ENCODE peak calls at places on chromosomes 5 and 9, in seven cellular contexts. One of them, this sample, is unnamed.

GRCh38 chr9:128127568-128127989 is at the start of gene PTGES2:
- DNase-seq in activated T-helper 1 cell treated with anti-CD3 and anti-CD28 coated beads, Interleukin-2, amount 50 U/mL, for 16 hours: peak; percentile 52
- DNase-seq in mucosa of gallbladder: peak; percentile 88
- DNase-seq in cardiac fibroblast: peak; percentile 83
- DNase-seq in KG1: peak; percentile 43
- DNase-seq in Kasumi-1: peak; percentile 42
- DNase-seq in ELR: peak; percentile 90
- DNase-seq in this sample: no peak

GRCh38 chr5:129077433-129078075 is 17.0 kb upstream of the ISOC1 start:
- DNase-seq in activated T-helper 1 cell treated with anti-CD3 and anti-CD28 coated beads, Interleukin-2, amount 50 U/mL, for 16 hours: no peak
- DNase-seq in mucosa of gallbladder: no peak
- DNase-seq in cardiac fibroblast: peak; percentile 15
- DNase-seq in KG1: no peak
- DNase-seq in Kasumi-1: no peak
- DNase-seq in ELR: no peak
- DNase-seq in this sample: no peak

GRCh38 chr5:52798952-52799351 is 11.2 kb downstream of the ITGA1 start:
- DNase-seq in activated T-helper 1 cell treated with anti-CD3 and anti-CD28 coated beads, Interleukin-2, amount 50 U/mL, for 16 hours: no peak
- DNase-seq in mucosa of gallbladder: no peak
- DNase-seq in cardiac fibroblast: no peak
- DNase-seq in KG1: no peak
- DNase-seq in Kasumi-1: no peak
- DNase-seq in ELR: no peak
- DNase-seq in this sample: no peak

GRCh38 chr9:23219471-23219870 is 606.6 kb downstream of the ELAVL2 start:
- DNase-seq in activated T-helper 1 cell treated with anti-CD3 and anti-CD28 coated beads, Interleukin-2, amount 50 U/mL, for 16 hours: no peak
- DNase-seq in mucosa of gallbladder: no peak
- DNase-seq in cardiac fibroblast: no peak
- DNase-seq in KG1: no peak
- DNase-seq in Kasumi-1: no peak
- DNase-seq in ELR: no peak
- DNase-seq in this sample: no peak

GRCh38 chr9:124665391-124666058 is 105.6 kb downstream of the NR6A1 start:
- DNase-seq in activated T-helper 1 cell treated with anti-CD3 and anti-CD28 coated beads, Interleukin-2, amount 50 U/mL, for 16 hours: no peak
- DNase-seq in mucosa of gallbladder: no peak
- DNase-seq in cardiac fibroblast: peak; percentile 73
- DNase-seq in KG1: no peak
- DNase-seq in Kasumi-1: no peak
- DNase-seq in ELR: peak; percentile 93
- DNase-seq in this sample: no peak

GRCh38 chr9:16521868-16522381 is 348.5 kb downstream of the BNC2 start:
- DNase-seq in activated T-helper 1 cell treated with anti-CD3 and anti-CD28 coated beads, Interleukin-2, amount 50 U/mL, for 16 hours: no peak
- DNase-seq in mucosa of gallbladder: peak; percentile 26
- DNase-seq in cardiac fibroblast: peak; percentile 79
- DNase-seq in KG1: peak; percentile 12
- DNase-seq in Kasumi-1: peak; percentile 69
- DNase-seq in ELR: peak; percentile 90
- DNase-seq in this sample: no peak

GRCh38 chr5:73558950-73559349 is 6.5 kb downstream of the ANKRA2 start:
- DNase-seq in activated T-helper 1 cell treated with anti-CD3 and anti-CD28 coated beads, Interleukin-2, amount 50 U/mL, for 16 hours: no peak
- DNase-seq in mucosa of gallbladder: no peak
- DNase-seq in cardiac fibroblast: peak; percentile 43
- DNase-seq in KG1: no peak
- DNase-seq in Kasumi-1: no peak
- DNase-seq in ELR: peak; percentile 63
- DNase-seq in this sample: no peak

GRCh38 chr5:173826179-173826920 is 61.8 kb upstream of the CPEB4 start:
- DNase-seq in activated T-helper 1 cell treated with anti-CD3 and anti-CD28 coated beads, Interleukin-2, amount 50 U/mL, for 16 hours: no peak
- DNase-seq in mucosa of gallbladder: no peak
- DNase-seq in cardiac fibroblast: no peak
- DNase-seq in KG1: no peak
- DNase-seq in Kasumi-1: no peak
- DNase-seq in ELR: no peak
- DNase-seq in this sample: no peak

GRCh38 chr9:87792831-87793288 is 66.9 kb downstream of the CTSL start:
- DNase-seq in activated T-helper 1 cell treated with anti-CD3 and anti-CD28 coated beads, Interleukin-2, amount 50 U/mL, for 16 hours: no peak
- DNase-seq in mucosa of gallbladder: peak; percentile 40
- DNase-seq in cardiac fibroblast: peak; percentile 95
- DNase-seq in KG1: no peak
- DNase-seq in Kasumi-1: peak; percentile 75
- DNase-seq in ELR: peak; percentile 98
- DNase-seq in this sample: no peak

GRCh38 chr9:22210262-22210661 is 201.2 kb upstream of the CDKN2B start:
- DNase-seq in activated T-helper 1 cell treated with anti-CD3 and anti-CD28 coated beads, Interleukin-2, amount 50 U/mL, for 16 hours: no peak
- DNase-seq in mucosa of gallbladder: no peak
- DNase-seq in cardiac fibroblast: peak; percentile 43
- DNase-seq in KG1: no peak
- DNase-seq in Kasumi-1: no peak
- DNase-seq in ELR: peak; percentile 76
- DNase-seq in this sample: no peak

GRCh38 chr9:137307255-137308101 is 5.4 kb upstream of the NRARP start:
- DNase-seq in activated T-helper 1 cell treated with anti-CD3 and anti-CD28 coated beads, Interleukin-2, amount 50 U/mL, for 16 hours: no peak
- DNase-seq in mucosa of gallbladder: no peak
- DNase-seq in cardiac fibroblast: no peak
- DNase-seq in KG1: no peak
- DNase-seq in Kasumi-1: peak; percentile 21
- DNase-seq in ELR: no peak
- DNase-seq in this sample: no peak

GRCh38 chr5:166032601-166033000 is 2258.8 kb upstream of the WWC1 start:
- DNase-seq in activated T-helper 1 cell treated with anti-CD3 and anti-CD28 coated beads, Interleukin-2, amount 50 U/mL, for 16 hours: no peak
- DNase-seq in mucosa of gallbladder: no peak
- DNase-seq in cardiac fibroblast: no peak
- DNase-seq in KG1: no peak
- DNase-seq in Kasumi-1: no peak
- DNase-seq in ELR: no peak
- DNase-seq in this sample: no peak

GRCh38 chr5:130032807-130033206 is 128.5 kb downstream of the CHSY3 start:
- DNase-seq in activated T-helper 1 cell treated with anti-CD3 and anti-CD28 coated beads, Interleukin-2, amount 50 U/mL, for 16 hours: no peak
- DNase-seq in mucosa of gallbladder: peak; percentile 29
- DNase-seq in cardiac fibroblast: no peak
- DNase-seq in KG1: no peak
- DNase-seq in Kasumi-1: no peak
- DNase-seq in ELR: no peak
- DNase-seq in this sample: no peak

GRCh38 chr5:148583421-148583965 is 70.8 kb downstream of the HTR4 start:
- DNase-seq in activated T-helper 1 cell treated with anti-CD3 and anti-CD28 coated beads, Interleukin-2, amount 50 U/mL, for 16 hours: no peak
- DNase-seq in mucosa of gallbladder: no peak
- DNase-seq in cardiac fibroblast: peak; percentile 21
- DNase-seq in KG1: no peak
- DNase-seq in Kasumi-1: no peak
- DNase-seq in ELR: peak; percentile 13
- DNase-seq in this sample: no peak

GRCh38 chr9:19446361-19446861 is 37.6 kb downstream of the ACER2 start:
- DNase-seq in activated T-helper 1 cell treated with anti-CD3 and anti-CD28 coated beads, Interleukin-2, amount 50 U/mL, for 16 hours: no peak
- DNase-seq in mucosa of gallbladder: no peak
- DNase-seq in cardiac fibroblast: no peak
- DNase-seq in KG1: no peak
- DNase-seq in Kasumi-1: no peak
- DNase-seq in ELR: no peak
- DNase-seq in this sample: no peak

GRCh38 chr9:34252670-34253459 is 74.0 kb downstream of the UBAP1 start:
- DNase-seq in activated T-helper 1 cell treated with anti-CD3 and anti-CD28 coated beads, Interleukin-2, amount 50 U/mL, for 16 hours: no peak
- DNase-seq in mucosa of gallbladder: peak; percentile 58
- DNase-seq in cardiac fibroblast: peak; percentile 74
- DNase-seq in KG1: peak; percentile 9
- DNase-seq in Kasumi-1: peak; percentile 31
- DNase-seq in ELR: peak; percentile 75
- DNase-seq in this sample: no peak

GRCh38 chr9:115593587-115594091 is 475.7 kb upstream of the TNC start:
- DNase-seq in activated T-helper 1 cell treated with anti-CD3 and anti-CD28 coated beads, Interleukin-2, amount 50 U/mL, for 16 hours: no peak
- DNase-seq in mucosa of gallbladder: no peak
- DNase-seq in cardiac fibroblast: peak; percentile 84
- DNase-seq in KG1: no peak
- DNase-seq in Kasumi-1: peak; percentile 33
- DNase-seq in ELR: peak; percentile 81
- DNase-seq in this sample: no peak

GRCh38 chr9:78406146-78406545 is 109.2 kb downstream of the PSAT1 start:
- DNase-seq in activated T-helper 1 cell treated with anti-CD3 and anti-CD28 coated beads, Interleukin-2, amount 50 U/mL, for 16 hours: no peak
- DNase-seq in mucosa of gallbladder: no peak
- DNase-seq in cardiac fibroblast: no peak
- DNase-seq in KG1: no peak
- DNase-seq in Kasumi-1: peak; percentile 3
- DNase-seq in ELR: no peak
- DNase-seq in this sample: no peak

GRCh38 chr9:89679581-89679980 is 74.8 kb downstream of the GADD45G start:
- DNase-seq in activated T-helper 1 cell treated with anti-CD3 and anti-CD28 coated beads, Interleukin-2, amount 50 U/mL, for 16 hours: no peak
- DNase-seq in mucosa of gallbladder: no peak
- DNase-seq in cardiac fibroblast: no peak
- DNase-seq in KG1: no peak
- DNase-seq in Kasumi-1: no peak
- DNase-seq in ELR: no peak
- DNase-seq in this sample: no peak

GRCh38 chr9:127734247-127734746 is 797 bp downstream of the TOR2A start:
- DNase-seq in activated T-helper 1 cell treated with anti-CD3 and anti-CD28 coated beads, Interleukin-2, amount 50 U/mL, for 16 hours: no peak
- DNase-seq in mucosa of gallbladder: no peak
- DNase-seq in cardiac fibroblast: no peak
- DNase-seq in KG1: no peak
- DNase-seq in Kasumi-1: no peak
- DNase-seq in ELR: no peak
- DNase-seq in this sample: no peak

GRCh38 chr5:114055810-114056476 is 305.9 kb upstream of the KCNN2 start:
- DNase-seq in activated T-helper 1 cell treated with anti-CD3 and anti-CD28 coated beads, Interleukin-2, amount 50 U/mL, for 16 hours: no peak
- DNase-seq in mucosa of gallbladder: no peak
- DNase-seq in cardiac fibroblast: peak; percentile 2
- DNase-seq in KG1: no peak
- DNase-seq in Kasumi-1: no peak
- DNase-seq in ELR: peak; percentile 3
- DNase-seq in this sample: no peak

GRCh38 chr9:97923529-97924108 is 1.3 kb upstream of the TRMO start:
- DNase-seq in activated T-helper 1 cell treated with anti-CD3 and anti-CD28 coated beads, Interleukin-2, amount 50 U/mL, for 16 hours: peak; percentile 28
- DNase-seq in mucosa of gallbladder: peak; percentile 89
- DNase-seq in cardiac fibroblast: peak; percentile 88
- DNase-seq in KG1: peak; percentile 73
- DNase-seq in Kasumi-1: peak; percentile 87
- DNase-seq in ELR: peak; percentile 88
- DNase-seq in this sample: peak; percentile 43

GRCh38 chr5:177425196-177425800 is 1.2 kb upstream of the GRK6 start:
- DNase-seq in activated T-helper 1 cell treated with anti-CD3 and anti-CD28 coated beads, Interleukin-2, amount 50 U/mL, for 16 hours: no peak
- DNase-seq in mucosa of gallbladder: no peak
- DNase-seq in cardiac fibroblast: no peak
- DNase-seq in KG1: no peak
- DNase-seq in Kasumi-1: no peak
- DNase-seq in ELR: no peak
- DNase-seq in this sample: no peak

GRCh38 chr9:98427491-98427890 is 172.0 kb upstream of the TBC1D2 start:
- DNase-seq in activated T-helper 1 cell treated with anti-CD3 and anti-CD28 coated beads, Interleukin-2, amount 50 U/mL, for 16 hours: no peak
- DNase-seq in mucosa of gallbladder: no peak
- DNase-seq in cardiac fibroblast: no peak
- DNase-seq in KG1: no peak
- DNase-seq in Kasumi-1: no peak
- DNase-seq in ELR: no peak
- DNase-seq in this sample: no peak

GRCh38 chr9:31519011-31519410 is 865.4 kb upstream of the ACO1 start:
- DNase-seq in activated T-helper 1 cell treated with anti-CD3 and anti-CD28 coated beads, Interleukin-2, amount 50 U/mL, for 16 hours: no peak
- DNase-seq in mucosa of gallbladder: no peak
- DNase-seq in cardiac fibroblast: no peak
- DNase-seq in KG1: no peak
- DNase-seq in Kasumi-1: no peak
- DNase-seq in ELR: no peak
- DNase-seq in this sample: no peak

GRCh38 chr5:74631088-74631960 is 9.2 kb downstream of the ENC1 start:
- DNase-seq in activated T-helper 1 cell treated with anti-CD3 and anti-CD28 coated beads, Interleukin-2, amount 50 U/mL, for 16 hours: no peak
- DNase-seq in mucosa of gallbladder: no peak
- DNase-seq in cardiac fibroblast: peak; percentile 86
- DNase-seq in KG1: no peak
- DNase-seq in Kasumi-1: peak; percentile 95
- DNase-seq in ELR: peak; percentile 80
- DNase-seq in this sample: no peak

GRCh38 chr5:643811-644271 is 31.7 kb downstream of the CEP72 start:
- DNase-seq in activated T-helper 1 cell treated with anti-CD3 and anti-CD28 coated beads, Interleukin-2, amount 50 U/mL, for 16 hours: no peak
- DNase-seq in mucosa of gallbladder: peak; percentile 3
- DNase-seq in cardiac fibroblast: no peak
- DNase-seq in KG1: no peak
- DNase-seq in Kasumi-1: no peak
- DNase-seq in ELR: no peak
- DNase-seq in this sample: no peak

GRCh38 chr5:11928909-11929308 is 24.7 kb upstream of the CTNND2 start:
- DNase-seq in activated T-helper 1 cell treated with anti-CD3 and anti-CD28 coated beads, Interleukin-2, amount 50 U/mL, for 16 hours: no peak
- DNase-seq in mucosa of gallbladder: no peak
- DNase-seq in cardiac fibroblast: no peak
- DNase-seq in KG1: no peak
- DNase-seq in Kasumi-1: no peak
- DNase-seq in ELR: no peak
- DNase-seq in this sample: no peak

GRCh38 chr5:67315802-67316103 is 119.2 kb upstream of the CD180 start:
- DNase-seq in activated T-helper 1 cell treated with anti-CD3 and anti-CD28 coated beads, Interleukin-2, amount 50 U/mL, for 16 hours: no peak
- DNase-seq in mucosa of gallbladder: no peak
- DNase-seq in cardiac fibroblast: no peak
- DNase-seq in KG1: no peak
- DNase-seq in Kasumi-1: no peak
- DNase-seq in ELR: no peak
- DNase-seq in this sample: no peak

GRCh38 chr5:132072070-132072469 is 1.5 kb upstream of the CSF2 start:
- DNase-seq in activated T-helper 1 cell treated with anti-CD3 and anti-CD28 coated beads, Interleukin-2, amount 50 U/mL, for 16 hours: no peak
- DNase-seq in mucosa of gallbladder: no peak
- DNase-seq in cardiac fibroblast: no peak
- DNase-seq in KG1: no peak
- DNase-seq in Kasumi-1: no peak
- DNase-seq in ELR: no peak
- DNase-seq in this sample: no peak

GRCh38 chr9:136140966-136141365 is 22.3 kb upstream of the TMEM250 start:
- DNase-seq in activated T-helper 1 cell treated with anti-CD3 and anti-CD28 coated beads, Interleukin-2, amount 50 U/mL, for 16 hours: no peak
- DNase-seq in mucosa of gallbladder: no peak
- DNase-seq in cardiac fibroblast: peak; percentile 15
- DNase-seq in KG1: no peak
- DNase-seq in Kasumi-1: no peak
- DNase-seq in ELR: no peak
- DNase-seq in this sample: no peak

GRCh38 chr9:15942806-15943424 is 390.1 kb downstream of the CCDC171 start:
- DNase-seq in activated T-helper 1 cell treated with anti-CD3 and anti-CD28 coated beads, Interleukin-2, amount 50 U/mL, for 16 hours: no peak
- DNase-seq in mucosa of gallbladder: no peak
- DNase-seq in cardiac fibroblast: peak; percentile 19
- DNase-seq in KG1: no peak
- DNase-seq in Kasumi-1: no peak
- DNase-seq in ELR: no peak
- DNase-seq in this sample: no peak

GRCh38 chr5:362978-363765 is 41.7 kb downstream of the AHRR start:
- DNase-seq in activated T-helper 1 cell treated with anti-CD3 and anti-CD28 coated beads, Interleukin-2, amount 50 U/mL, for 16 hours: no peak
- DNase-seq in mucosa of gallbladder: peak; percentile 3
- DNase-seq in cardiac fibroblast: no peak
- DNase-seq in KG1: no peak
- DNase-seq in Kasumi-1: no peak
- DNase-seq in ELR: no peak
- DNase-seq in this sample: no peak

GRCh38 chr5:31130682-31131081 is 62.8 kb upstream of the CDH6 start:
- DNase-seq in activated T-helper 1 cell treated with anti-CD3 and anti-CD28 coated beads, Interleukin-2, amount 50 U/mL, for 16 hours: no peak
- DNase-seq in mucosa of gallbladder: no peak
- DNase-seq in cardiac fibroblast: no peak
- DNase-seq in KG1: no peak
- DNase-seq in Kasumi-1: no peak
- DNase-seq in ELR: no peak
- DNase-seq in this sample: no peak

GRCh38 chr9:81293651-81294050 is 395.7 kb downstream of the TLE1 start:
- DNase-seq in activated T-helper 1 cell treated with anti-CD3 and anti-CD28 coated beads, Interleukin-2, amount 50 U/mL, for 16 hours: no peak
- DNase-seq in mucosa of gallbladder: no peak
- DNase-seq in cardiac fibroblast: no peak
- DNase-seq in KG1: no peak
- DNase-seq in Kasumi-1: no peak
- DNase-seq in ELR: no peak
- DNase-seq in this sample: no peak

GRCh38 chr5:28548856-28549255 is 1510.5 kb upstream of the CDH9 start:
- DNase-seq in activated T-helper 1 cell treated with anti-CD3 and anti-CD28 coated beads, Interleukin-2, amount 50 U/mL, for 16 hours: no peak
- DNase-seq in mucosa of gallbladder: no peak
- DNase-seq in cardiac fibroblast: peak; percentile 2
- DNase-seq in KG1: no peak
- DNase-seq in Kasumi-1: no peak
- DNase-seq in ELR: peak; percentile 14
- DNase-seq in this sample: no peak

GRCh38 chr9:123349691-123350480 is 6.1 kb upstream of the CRB2 start:
- DNase-seq in activated T-helper 1 cell treated with anti-CD3 and anti-CD28 coated beads, Interleukin-2, amount 50 U/mL, for 16 hours: peak; percentile 30
- DNase-seq in mucosa of gallbladder: peak; percentile 60
- DNase-seq in cardiac fibroblast: peak; percentile 62
- DNase-seq in KG1: peak; percentile 30
- DNase-seq in Kasumi-1: peak; percentile 80
- DNase-seq in ELR: peak; percentile 65
- DNase-seq in this sample: no peak

GRCh38 chr9:126126012-126126411 is 200.6 kb upstream of the MVB12B start:
- DNase-seq in activated T-helper 1 cell treated with anti-CD3 and anti-CD28 coated beads, Interleukin-2, amount 50 U/mL, for 16 hours: no peak
- DNase-seq in mucosa of gallbladder: peak; percentile 6
- DNase-seq in cardiac fibroblast: no peak
- DNase-seq in KG1: no peak
- DNase-seq in Kasumi-1: no peak
- DNase-seq in ELR: no peak
- DNase-seq in this sample: no peak

This sample was measured in esophagus squamous epithelium.